ENCODE peak calls at places on chromosome 12, in seven cellular contexts. Q is endodermal cell; V is upper lobe of left lung; Y is gastrocnemius medialis; W is astrocyte; G is CD8-positive, alpha-beta T cell; O is neural progenitor cell. F is an unnamed sample. For H3K36me3, the result is how much of the 10 kb centered on the place peaks cover.

GRCh38 chr12:123250471-123251383 is 17.5 kb downstream of the MTRFR start:
- DNase-seq in Q (peak), V (peak), Y (no peak), W (peak), G (no peak), O (no peak), F (peak)

GRCh38 chr12:106861984-106862894 is 87.8 kb downstream of the RIC8B start:
- DNase-seq in Q (no peak), V (no peak), Y (no peak), W (peak), G (no peak), O (no peak), F (no peak)

GRCh38 chr12:124786065-124786964 is 77.3 kb downstream of the SCARB1 start:
- DNase-seq in Q (peak), V (peak), Y (peak), W (peak), G (no peak), O (peak), F (peak)

GRCh38 chr12:121132601-121133481 is at the start of gene P2RX7:
- DNase-seq in Q (peak), V (peak), Y (peak), W (peak), G (peak), O (peak), F (peak)

GRCh38 chr12:88625316-88625715 is 45.0 kb upstream of the KITLG start:
- DNase-seq in Q (no peak), V (no peak), Y (no peak), W (no peak), G (no peak), O (no peak), F (no peak)

GRCh38 chr12:54379401-54380201 is 4.9 kb downstream of the ZNF385A start:
- DNase-seq in Q (peak), V (peak), Y (peak), W (peak), G (peak), O (peak), F (peak)

GRCh38 chr12:91695964-91696363 is 449.7 kb downstream of the BTG1 start:
- DNase-seq in Q (no peak), V (no peak), Y (no peak), W (no peak), G (no peak), O (no peak), F (no peak)

GRCh38 chr12:53500119-53500775 is 836 bp upstream of the TARBP2 start:
- DNase-seq in Q (no peak), V (peak), Y (peak), W (peak), G (no peak), O (peak), F (peak)

GRCh38 chr12:131510431-131510830 is 200.5 kb upstream of the SFSWAP start:
- DNase-seq in Q (peak), V (no peak), Y (no peak), W (no peak), G (no peak), O (no peak), F (no peak)

GRCh38 chr12:103314786-103315185 is 181.0 kb downstream of the C12orf42 start:
- DNase-seq in Q (no peak), V (no peak), Y (no peak), W (no peak), G (no peak), O (no peak), F (no peak)

GRCh38 chr12:124923906-124924734 is 9.7 kb upstream of the UBC start:
- DNase-seq in Q (peak), V (peak), Y (no peak), W (peak), G (no peak), O (peak), F (no peak)

GRCh38 chr12:50188875-50189575 is 21.9 kb upstream of the CERS5 start:
- DNase-seq in Q (peak), V (no peak), Y (no peak), W (no peak), G (no peak), O (no peak), F (no peak)

GRCh38 chr12:83514372-83514771 is 827.7 kb downstream of the TMTC2 start:
- DNase-seq in Q (no peak), V (no peak), Y (no peak), W (no peak), G (no peak), O (no peak), F (no peak)

GRCh38 chr12:110677206-110677911 is 11.6 kb downstream of the HVCN1 start:
- DNase-seq in Q (peak), V (peak), Y (no peak), W (no peak), G (peak), O (no peak), F (no peak)

GRCh38 chr12:57822392-57823130 is 4.0 kb upstream of the AVIL start:
- DNase-seq in Q (no peak), V (no peak), Y (no peak), W (no peak), G (no peak), O (no peak), F (no peak)

GRCh38 chr12:96195845-96196451 is 1.8 kb downstream of the ELK3 start:
- DNase-seq in Q (peak), V (no peak), Y (no peak), W (peak), G (peak), O (peak), F (peak)

GRCh38 chr12:95976416-95976832 is 19.7 kb downstream of the HAL start:
- DNase-seq in Q (no peak), V (no peak), Y (no peak), W (peak), G (no peak), O (no peak), F (no peak)

GRCh38 chr12:124938606-124939427 is 24.4 kb upstream of the UBC start:
- DNase-seq in Q (peak), V (peak), Y (peak), W (peak), G (peak), O (peak), F (peak)

GRCh38 chr12:13340149-13340548 is 143.6 kb downstream of the EMP1 start:
- DNase-seq in Q (no peak), V (no peak), Y (no peak), W (no peak), G (no peak), O (no peak), F (no peak)

GRCh38 chr12:25558566-25558965 is 5.5 kb upstream of the LMNTD1 start:
- DNase-seq in Q (no peak), V (no peak), Y (no peak), W (peak), G (no peak), O (no peak), F (no peak)

GRCh38 chr12:43069768-43070221 is 480.2 kb upstream of the PRICKLE1 start:
- DNase-seq in Q (no peak), V (no peak), Y (no peak), W (peak), G (no peak), O (no peak), F (peak)

GRCh38 chr12:48816148-48816854 is 2.0 kb upstream of the CACNB3 start:
- DNase-seq in Q (peak), V (peak), Y (no peak), W (no peak), G (no peak), O (no peak), F (no peak)

GRCh38 chr12:18799561-18799960 is 61.6 kb downstream of the CAPZA3 start:
- DNase-seq in Q (no peak), V (no peak), Y (no peak), W (peak), G (no peak), O (no peak), F (no peak)

GRCh38 chr12:6547987-6548386 is 7.9 kb downstream of the IFFO1 start:
- DNase-seq in Q (no peak), V (no peak), Y (no peak), W (peak), G (no peak), O (no peak), F (peak)

GRCh38 chr12:63103489-63104131 is 47.4 kb downstream of the AVPR1A start:
- DNase-seq in Q (no peak), V (no peak), Y (no peak), W (no peak), G (no peak), O (peak), F (no peak)

GRCh38 chr12:124764870-124765570 is 98.6 kb downstream of the SCARB1 start:
- DNase-seq in Q (no peak), V (peak), Y (peak), W (peak), G (no peak), O (no peak), F (peak)

GRCh38 chr12:109648446-109648980 is 65.1 kb upstream of the FAM222A start:
- DNase-seq in Q (no peak), V (no peak), Y (no peak), W (no peak), G (no peak), O (no peak), F (no peak)

GRCh38 chr12:107564946-107565345 is 120.7 kb upstream of the PWP1 start:
- DNase-seq in Q (peak), V (no peak), Y (no peak), W (no peak), G (no peak), O (peak), F (no peak)

GRCh38 chr12:127416796-127417195 is 850.2 kb upstream of the TMEM132C start:
- DNase-seq in Q (no peak), V (no peak), Y (no peak), W (peak), G (no peak), O (no peak), F (no peak)

GRCh38 chr12:128702344-128702743 is 121.4 kb downstream of the SLC15A4 start:
- DNase-seq in Q (no peak), V (no peak), Y (no peak), W (no peak), G (no peak), O (no peak), F (no peak)

GRCh38 chr12:107129315-107129930 is 36.1 kb upstream of the CRY1 start:
- DNase-seq in Q (no peak), V (no peak), Y (no peak), W (no peak), G (no peak), O (no peak), F (no peak)

GRCh38 chr12:63150255-63151060 is 543 bp downstream of the AVPR1A start:
- DNase-seq in Q (peak), V (no peak), Y (no peak), W (no peak), G (no peak), O (peak), F (peak)

GRCh38 chr12:106945261-106945851 is 10.4 kb upstream of the TMEM263 start:
- DNase-seq in Q (no peak), V (no peak), Y (no peak), W (no peak), G (no peak), O (peak), F (no peak)

GRCh38 chr12:116009805-116010204 is 267.7 kb downstream of the MED13L start:
- DNase-seq in Q (no peak), V (no peak), Y (no peak), W (no peak), G (no peak), O (peak), F (no peak)
- TF ChIP-seq CTCF in Q (peak), V (no peak), Y (no peak), W (peak), G (peak), O (peak), F (no peak)

DNA sequence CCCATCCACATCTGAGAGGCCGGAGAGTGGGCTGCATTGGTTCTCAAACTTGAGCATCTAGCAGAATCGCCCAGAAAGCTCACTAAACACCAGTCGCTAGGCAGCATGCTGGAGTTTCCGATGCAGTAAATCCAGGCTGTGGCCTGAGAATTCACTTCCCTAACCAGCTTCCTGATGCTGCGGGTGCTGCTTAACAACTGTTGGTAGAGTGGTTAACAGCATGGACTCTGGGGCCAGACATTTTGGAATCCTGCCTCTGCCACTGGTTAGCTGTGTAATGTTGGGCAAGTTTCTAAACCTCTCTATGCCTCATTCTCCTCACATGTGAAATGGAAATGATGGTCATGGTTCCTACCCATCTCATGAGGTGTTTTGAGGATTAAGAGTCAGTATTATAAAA is 118.0 kb downstream of the PLXNC1 start:
- DNase-seq in Q (peak), V (peak), Y (no peak), W (no peak), G (no peak), O (no peak), F (no peak)
- H3K27ac ChIP-seq in Q (no peak), V (peak), Y (peak), W (no peak), G (no peak), O (no peak), F (peak)

DNA sequence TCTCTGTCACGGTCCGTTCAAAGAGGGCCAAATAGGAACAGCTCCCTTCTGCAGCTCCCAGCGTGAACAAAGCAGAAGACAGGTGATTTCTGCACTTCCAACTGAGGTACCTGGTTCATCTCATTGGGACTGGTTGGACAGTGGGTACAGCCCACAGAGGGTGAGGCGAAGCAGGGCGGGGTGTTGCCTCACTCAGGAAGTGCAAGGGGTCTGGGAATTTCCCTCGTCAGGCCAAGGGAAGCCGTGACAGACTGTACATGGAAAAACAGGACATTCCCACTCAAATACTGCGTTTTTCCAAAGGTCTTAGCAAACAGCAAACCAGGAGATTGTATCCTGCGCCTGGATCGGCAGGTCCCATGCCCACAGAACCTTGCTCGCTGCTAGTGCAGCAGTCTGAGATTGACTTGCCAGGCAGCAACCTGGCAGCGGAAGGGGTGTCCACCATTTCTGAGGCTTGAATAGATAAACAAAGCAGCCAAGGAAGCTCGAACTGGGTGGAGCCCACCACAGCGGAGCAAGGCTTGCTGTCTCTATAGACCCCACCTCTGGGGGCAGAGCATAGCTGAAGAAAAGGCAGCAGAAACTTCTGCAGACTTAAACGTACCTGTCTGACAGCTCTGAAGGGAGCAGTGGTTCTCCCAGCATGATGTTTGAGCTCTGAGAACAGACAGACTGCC is 22.7 kb downstream of the SLC38A1 start:
- DNase-seq in Q (no peak), V (no peak), Y (no peak), W (no peak), G (peak), O (no peak), F (no peak)
- H3K36me3 ChIP-seq in Q (under half), V (under half), Y (under half), W (under half), G (under half), O (under half), F (under half)

GRCh38 chr12:56333197-56333678 is 562 bp downstream of the PAN2 start:
- DNase-seq in Q (no peak), V (no peak), Y (no peak), W (no peak), G (no peak), O (no peak), F (no peak)

GRCh38 chr12:56336361-56337167 is 2.1 kb upstream of the IL23A start:
- DNase-seq in Q (no peak), V (peak), Y (no peak), W (no peak), G (no peak), O (no peak), F (no peak)

GRCh38 chr12:56333679-56334489 is at the start of gene PAN2:
- DNase-seq in Q (peak), V (peak), Y (peak), W (peak), G (peak), O (peak), F (peak)

GRCh38 chr12:56332512-56333196 is 1.1 kb downstream of the PAN2 start:
- DNase-seq in Q (no peak), V (no peak), Y (no peak), W (no peak), G (no peak), O (no peak), F (no peak)

DNA sequence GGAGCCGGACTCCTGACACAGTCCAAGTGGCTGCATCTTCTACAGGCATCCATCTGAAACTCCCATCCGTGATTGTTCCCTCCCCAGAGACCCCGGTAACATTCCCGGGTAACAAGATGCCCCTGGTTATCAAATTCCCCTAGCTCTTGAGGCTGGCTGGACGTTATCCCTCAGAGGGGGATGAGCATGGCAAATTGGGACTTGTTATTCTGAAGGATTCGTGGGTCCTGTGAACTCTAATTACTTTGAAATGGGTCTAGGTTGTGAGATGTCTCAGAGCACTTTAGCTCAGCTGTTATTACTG is 642 bp upstream of the PAN2 start:
- DNase-seq in Q (no peak), V (no peak), Y (no peak), W (no peak), G (no peak), O (no peak), F (no peak)
- TF ChIP-seq CTCF in Q (no peak), V (no peak), Y (no peak), W (no peak), G (peak), O (no peak), F (no peak)

DNA sequence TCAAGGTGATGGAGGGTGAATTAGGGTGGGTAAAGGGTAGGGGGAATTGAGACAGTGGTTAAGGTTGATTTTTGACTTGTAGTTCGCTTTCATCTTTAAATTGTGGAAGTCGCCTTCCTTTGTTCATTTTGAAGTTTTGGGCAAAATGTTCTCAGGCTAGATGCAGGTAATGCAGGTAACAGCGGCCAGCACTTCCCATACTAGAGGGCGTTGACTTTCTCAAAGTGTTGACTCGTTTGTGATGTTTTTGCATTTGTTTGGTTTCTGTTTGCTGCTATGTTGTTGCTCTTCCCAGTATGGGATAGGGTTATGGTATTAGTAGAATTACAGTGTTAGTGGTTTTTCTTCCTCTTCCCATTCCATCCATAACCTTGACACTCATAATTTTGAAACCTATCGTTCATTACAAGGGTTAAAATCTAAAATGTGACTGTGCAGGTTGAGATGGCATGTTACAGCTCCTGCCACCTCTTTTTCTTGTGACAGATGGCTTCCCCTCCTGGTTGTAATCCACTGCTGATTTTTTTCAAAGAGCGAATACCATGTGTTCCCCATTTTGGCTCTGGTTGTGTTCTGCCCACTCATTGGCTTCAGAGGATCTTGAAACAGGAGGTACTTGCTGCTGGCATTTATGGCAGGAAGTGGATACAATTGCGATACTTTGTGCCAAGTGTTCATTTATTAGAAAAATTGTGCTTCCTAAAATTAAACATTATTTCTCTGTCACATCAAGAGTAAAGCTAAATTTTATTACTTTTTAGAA is 57.1 kb downstream of the ERC1 start:
- DNase-seq in Q (peak), V (no peak), Y (no peak), W (no peak), G (peak), O (no peak), F (no peak)
- H3K27ac ChIP-seq in Q (no peak), V (no peak), Y (no peak), W (no peak), G (no peak), O (no peak), F (no peak)

F was measured in uterus.